ENCODE peak calls at places on chromosomes 4 and X, in five cellular contexts. J, G, P, Y and T are unnamed samples.
A peak's percentile ranks its signal among the peaks of the same experiment; 100 is the strongest.

GRCh38 chrX:87661761-87662160 is 144.2 kb downstream of the KLHL4 start:
- DNase-seq in J (no peak), G (no peak), P (no peak), Y (no peak), T (no peak)

GRCh38 chrX:103999234-103999633 is 14.3 kb downstream of the H2BW1 start:
- DNase-seq in J (no peak), G (no peak), P (no peak), Y (no peak), T (no peak)

GRCh38 chrX:24226176-24226575 is 76.6 kb downstream of the ZFX start:
- DNase-seq in J (no peak), G (no peak), P (no peak), Y (no peak), T (no peak)

GRCh38 chr4:165464813-165465381 is 86.1 kb downstream of the CPE start:
- DNase-seq in J (no peak), G (no peak), P (no peak), Y (no peak), T (no peak)

GRCh38 chrX:15436220-15436619 is 52.0 kb upstream of the VEGFD start:
- DNase-seq in J (no peak), G (no peak), P (no peak), Y (no peak), T (no peak)

GRCh38 chrX:40973619-40974018 is 111.6 kb upstream of the USP9X start:
- DNase-seq in J (no peak), G (no peak), P (no peak), Y (no peak), T (no peak)

GRCh38 chrX:143994206-143994605 is 110.3 kb downstream of the UBE2NL start:
- DNase-seq in J (no peak), G (no peak), P (no peak), Y (no peak), T (peak; percentile 21)

GRCh38 chrX:71225661-71226060 is 2.6 kb downstream of the GJB1 start:
- DNase-seq in J (no peak), G (no peak), P (no peak), Y (no peak), T (no peak)

GRCh38 chr4:11223261-11223660 is 205.4 kb downstream of the HS3ST1 start:
- DNase-seq in J (no peak), G (no peak), P (no peak), Y (no peak), T (no peak)

GRCh38 chr4:139528377-139529005 is 27.5 kb downstream of the SETD7 start:
- DNase-seq in J (no peak), G (no peak), P (no peak), Y (peak; percentile 29), T (peak; percentile 32)

GRCh38 chr4:144711685-144712456 is 65.9 kb downstream of the HHIP start:
- DNase-seq in J (no peak), G (no peak), P (no peak), Y (no peak), T (no peak)

GRCh38 chr4:159290321-159291030 is 187.6 kb downstream of the RAPGEF2 start:
- DNase-seq in J (no peak), G (no peak), P (no peak), Y (no peak), T (peak; percentile 35)

GRCh38 chr4:122914292-122914904 is 8.0 kb downstream of the NUDT6 start:
- DNase-seq in J (no peak), G (no peak), P (no peak), Y (no peak), T (no peak)

GRCh38 chr4:134567461-134567860 is 365.9 kb upstream of the PABPC4L start:
- DNase-seq in J (no peak), G (no peak), P (no peak), Y (no peak), T (no peak)

GRCh38 chrX:55451125-55451524 is 802 bp upstream of the MAGEH1 start:
- DNase-seq in J (no peak), G (no peak), P (no peak), Y (no peak), T (no peak)
- H3K4me3 ChIP-seq in J (peak overlapping the region; percentile 73), G (no peak overlapping the region), P (peak overlapping the region; percentile 76), Y (no peak overlapping the region), T (no peak overlapping the region)

GRCh38 chr4:25061602-25062001 is 30.9 kb upstream of the LGI2 start:
- DNase-seq in J (no peak), G (no peak), P (no peak), Y (no peak), T (no peak)

GRCh38 chr4:25062098-25062497 is 31.4 kb upstream of the LGI2 start:
- DNase-seq in J (no peak), G (no peak), P (no peak), Y (no peak), T (no peak)

GRCh38 chr4:25058796-25059195 is 28.1 kb upstream of the LGI2 start:
- DNase-seq in J (no peak), G (no peak), P (no peak), Y (no peak), T (no peak)

GRCh38 chr4:25060179-25060578 is 29.4 kb upstream of the LGI2 start:
- DNase-seq in J (no peak), G (no peak), P (no peak), Y (no peak), T (no peak)

DNA sequence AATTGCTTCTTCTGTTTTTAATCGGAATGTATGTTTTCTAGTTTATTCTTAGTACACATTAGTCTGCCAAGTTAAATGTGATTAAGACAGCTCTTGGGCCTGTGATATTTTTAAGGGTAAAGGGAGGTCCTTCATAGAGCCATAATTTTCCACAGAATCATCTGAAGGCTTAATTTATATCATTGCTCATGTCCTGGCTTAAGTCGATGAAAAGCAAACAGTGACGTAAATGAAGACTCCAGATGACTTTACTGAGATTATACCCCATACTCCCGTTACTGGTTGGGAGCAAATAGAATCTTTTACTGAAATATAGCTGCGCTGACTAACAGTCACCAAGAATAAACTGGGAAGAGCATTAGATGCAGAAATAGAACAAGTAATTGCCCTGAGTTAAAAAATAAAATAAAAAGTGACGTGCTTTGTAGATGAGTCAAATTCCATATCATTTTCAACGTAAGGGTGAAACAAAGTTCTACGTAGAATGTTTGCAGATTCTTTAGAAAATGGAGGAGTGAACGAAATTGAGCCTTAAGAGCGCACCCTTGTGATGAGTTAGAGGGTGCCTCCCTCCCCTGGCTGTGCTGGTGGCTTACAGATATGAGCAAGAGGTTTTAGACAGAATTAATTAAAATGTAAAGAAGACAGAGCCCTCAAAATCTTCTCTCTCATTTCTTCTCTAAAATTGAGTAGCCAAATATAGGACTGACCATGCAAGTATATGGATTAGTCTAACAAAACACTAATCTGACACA is 30.0 kb upstream of the LGI2 start:
- DNase-seq in J (no peak), G (no peak), P (no peak), Y (no peak), T (no peak)
- TF ChIP-seq CTCF in J (no peak), G (no peak), P (no peak), Y (no peak), T (no peak)

GRCh38 chr4:25816591-25817058 is 46.2 kb downstream of the SEL1L3 start:
- DNase-seq in J (no peak), G (no peak), P (no peak), Y (no peak), T (no peak)

GRCh38 chr4:25817059-25817681 is 45.6 kb downstream of the SEL1L3 start:
- DNase-seq in J (no peak), G (no peak), P (no peak), Y (no peak), T (no peak)

GRCh38 chr4:25814323-25814722 is 48.5 kb downstream of the SEL1L3 start:
- DNase-seq in J (peak; percentile 77), G (peak; percentile 56), P (no peak), Y (no peak), T (no peak)

GRCh38 chr4:25814737-25815136 is 48.1 kb downstream of the SEL1L3 start:
- DNase-seq in J (no peak), G (no peak), P (no peak), Y (no peak), T (no peak)

DNA sequence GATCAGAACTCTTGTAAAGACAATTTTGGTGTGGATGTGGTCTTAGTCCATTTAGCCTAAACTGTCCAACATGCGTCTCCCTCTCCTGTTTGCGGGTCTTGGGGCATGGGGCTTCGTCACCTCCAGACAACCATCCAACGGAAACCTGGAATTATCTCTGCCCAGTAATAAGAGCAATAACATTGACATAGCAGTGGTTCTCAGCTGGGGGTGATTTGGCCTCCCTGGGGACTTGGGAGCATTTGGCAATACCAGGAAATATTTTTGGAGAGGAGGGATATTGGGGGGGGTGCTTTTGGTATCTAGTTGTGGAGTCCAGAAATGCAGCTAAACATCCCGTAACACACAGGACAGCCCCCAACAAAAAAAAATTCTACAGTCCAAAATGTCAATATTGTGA is 47.2 kb downstream of the SEL1L3 start:
- DNase-seq in J (no peak), G (no peak), P (no peak), Y (no peak), T (no peak)
- H3K36me3 ChIP-seq in J (peaks cover 49% of the 10 kb centered on the region), G (no peaks in the 10 kb centered on the region), P (peaks cover 46% of the 10 kb centered on the region), Y (peaks cover 10% of the 10 kb centered on the region), T (peaks cover 1% of the 10 kb centered on the region)

GRCh38 chrX:135050603-135051002 is 1.3 kb downstream of the RTL8A start:
- DNase-seq in J (no peak), G (no peak), P (no peak), Y (no peak), T (no peak)
- H3K4me3 ChIP-seq in J (peak overlapping the region; percentile 66), G (peak overlapping the region; percentile 56), P (no peak overlapping the region), Y (no peak overlapping the region), T (peak overlapping the region; percentile 50)

GRCh38 chr4:102541708-102542107 is 40.5 kb downstream of the NFKB1 start:
- DNase-seq in J (no peak), G (no peak), P (no peak), Y (peak; percentile 23), T (no peak)
- TF ChIP-seq CTCF in J (no peak), G (no peak), P (no peak), Y (no peak), T (no peak)

GRCh38 chrX:16671005-16671404 is 21.0 kb downstream of the S100G start:
- DNase-seq in J (no peak), G (no peak), P (no peak), Y (no peak), T (peak; percentile 12)
- H3K36me3 ChIP-seq in J (peaks cover 16% of the 10 kb centered on the region), G (peaks cover 13% of the 10 kb centered on the region), P (no peaks in the 10 kb centered on the region), Y (no peaks in the 10 kb centered on the region), T (peaks cover 1% of the 10 kb centered on the region)